ENCODE peak calls at places on chromosomes 7 and 10, in four cellular contexts. One of them, this sample, is unnamed.

GRCh38 chr7:151838861-151839381 is 38.0 kb downstream of the PRKAG2 start:
- DNase-seq in K562: no peak
- DNase-seq in HepG2: no peak
- DNase-seq in SK-N-SH: no peak
- DNase-seq in this sample: no peak

GRCh38 chr10:6114758-6115410 is 26.1 kb downstream of the RBM17 start:
- DNase-seq in K562: no peak
- DNase-seq in HepG2: no peak
- DNase-seq in SK-N-SH: no peak
- DNase-seq in this sample: no peak

GRCh38 chr7:87543623-87544022 is 57.1 kb downstream of the ABCB1 start:
- DNase-seq in K562: no peak
- DNase-seq in HepG2: no peak
- DNase-seq in SK-N-SH: no peak
- DNase-seq in this sample: no peak

GRCh38 chr7:139994356-139994755 is 68.4 kb downstream of the PARP12 start:
- DNase-seq in K562: no peak
- DNase-seq in HepG2: no peak
- DNase-seq in SK-N-SH: no peak
- DNase-seq in this sample: no peak

GRCh38 chr7:108824840-108825540 is 255.3 kb downstream of the DNAJB9 start:
- DNase-seq in K562: no peak
- DNase-seq in HepG2: no peak
- DNase-seq in SK-N-SH: no peak
- DNase-seq in this sample: peak; percentile 26

GRCh38 chr10:85420501-85421191 is 945.9 kb downstream of the GRID1 start:
- DNase-seq in K562: no peak
- DNase-seq in HepG2: no peak
- DNase-seq in SK-N-SH: no peak
- DNase-seq in this sample: no peak

GRCh38 chr7:131625817-131626372 is 69.5 kb upstream of the PODXL start:
- DNase-seq in K562: no peak
- DNase-seq in HepG2: no peak
- DNase-seq in SK-N-SH: peak; percentile 56
- DNase-seq in this sample: peak; percentile 6

GRCh38 chr7:130733866-130734524 is at the start of gene KLF14:
- DNase-seq in K562: peak; percentile 79
- DNase-seq in HepG2: no peak
- DNase-seq in SK-N-SH: peak; percentile 88
- DNase-seq in this sample: peak; percentile 10

GRCh38 chr10:87623191-87623590 is 36.5 kb upstream of the PAPSS2 start:
- DNase-seq in K562: no peak
- DNase-seq in HepG2: no peak
- DNase-seq in SK-N-SH: no peak
- DNase-seq in this sample: no peak

GRCh38 chr7:87833130-87833529 is 43.0 kb downstream of the SLC25A40 start:
- DNase-seq in K562: no peak
- DNase-seq in HepG2: no peak
- DNase-seq in SK-N-SH: no peak
- DNase-seq in this sample: no peak

GRCh38 chr7:155680864-155681263 is 36.4 kb downstream of the RBM33 start:
- DNase-seq in K562: no peak
- DNase-seq in HepG2: no peak
- DNase-seq in SK-N-SH: no peak
- DNase-seq in this sample: no peak

GRCh38 chr10:97428572-97428981 is 2.6 kb downstream of the PGAM1 start:
- DNase-seq in K562: no peak
- DNase-seq in HepG2: no peak
- DNase-seq in SK-N-SH: no peak
- DNase-seq in this sample: no peak

GRCh38 chr10:8588135-8588534 is 533.6 kb downstream of the GATA3 start:
- DNase-seq in K562: no peak
- DNase-seq in HepG2: no peak
- DNase-seq in SK-N-SH: no peak
- DNase-seq in this sample: no peak

GRCh38 chr7:122803323-122803722 is 82.9 kb downstream of the CADPS2 start:
- DNase-seq in K562: no peak
- DNase-seq in HepG2: peak; percentile 36
- DNase-seq in SK-N-SH: no peak
- DNase-seq in this sample: peak; percentile 10

GRCh38 chr7:84294391-84294790 is 99.8 kb upstream of the SEMA3A start:
- DNase-seq in K562: no peak
- DNase-seq in HepG2: no peak
- DNase-seq in SK-N-SH: no peak
- DNase-seq in this sample: no peak

GRCh38 chr10:124474502-124475070 is 13.0 kb downstream of the LHPP start:
- DNase-seq in K562: no peak
- DNase-seq in HepG2: no peak
- DNase-seq in SK-N-SH: no peak
- DNase-seq in this sample: no peak

GRCh38 chr7:66281678-66282593 is 76.8 kb downstream of the TPST1 start:
- DNase-seq in K562: peak; percentile 25
- DNase-seq in HepG2: peak; percentile 6
- DNase-seq in SK-N-SH: no peak
- DNase-seq in this sample: peak; percentile 13

GRCh38 chr10:111316607-111317006 is 239.8 kb downstream of the ADRA2A start:
- DNase-seq in K562: no peak
- DNase-seq in HepG2: no peak
- DNase-seq in SK-N-SH: no peak
- DNase-seq in this sample: no peak

DNA sequence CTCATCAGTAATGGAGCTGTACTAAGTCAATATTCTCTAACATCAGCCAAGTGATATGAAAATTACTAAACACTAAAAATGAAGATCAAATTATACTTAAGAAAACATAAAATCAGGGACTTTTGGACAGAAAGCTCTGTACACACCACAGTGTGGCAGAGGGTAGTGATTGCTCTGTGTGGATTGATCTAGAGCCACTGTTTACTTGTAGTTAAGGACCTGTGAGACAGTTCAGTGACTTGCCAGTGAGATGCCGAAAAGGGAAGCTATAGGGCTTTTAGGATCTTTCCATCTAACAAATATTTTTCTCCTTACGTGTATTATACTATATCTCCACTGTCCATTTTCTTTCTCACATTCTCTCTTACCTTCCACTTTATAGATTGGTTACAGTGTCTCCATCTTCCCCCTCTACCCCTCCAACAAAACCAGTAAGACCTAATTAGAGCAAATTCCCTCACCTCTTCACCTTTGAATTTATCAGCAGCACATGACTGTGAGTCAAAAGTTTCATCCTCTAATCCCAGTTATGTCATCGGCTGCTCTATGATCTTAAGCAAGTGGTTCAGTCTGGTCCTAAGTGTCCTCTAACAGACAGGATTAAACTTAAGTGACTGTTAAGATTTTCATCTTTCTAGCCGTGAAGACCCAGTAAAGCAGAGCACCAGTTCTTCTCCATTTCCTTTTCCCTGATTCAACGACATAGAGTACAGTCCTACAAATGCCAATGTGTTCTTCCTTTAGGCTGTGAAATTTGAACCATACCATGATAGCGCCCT is 6.9 kb downstream of the PIK3CG start:
- DNase-seq in K562: no peak
- DNase-seq in HepG2: no peak
- DNase-seq in SK-N-SH: no peak
- DNase-seq in this sample: no peak
- TF ChIP-seq ELF1 in K562: no peak
- TF ChIP-seq ELF1 in HepG2: no peak
- TF ChIP-seq ELF1 in SK-N-SH: no peak
- TF ChIP-seq ELF1 in this sample: no peak

GRCh38 chr10:107280293-107280692 is 115.8 kb upstream of the SORCS1 start:
- DNase-seq in K562: no peak
- DNase-seq in HepG2: no peak
- DNase-seq in SK-N-SH: no peak
- DNase-seq in this sample: no peak
- TF ChIP-seq ELF1 in K562: no peak
- TF ChIP-seq ELF1 in HepG2: no peak
- TF ChIP-seq ELF1 in SK-N-SH: no peak
- TF ChIP-seq ELF1 in this sample: no peak

DNA sequence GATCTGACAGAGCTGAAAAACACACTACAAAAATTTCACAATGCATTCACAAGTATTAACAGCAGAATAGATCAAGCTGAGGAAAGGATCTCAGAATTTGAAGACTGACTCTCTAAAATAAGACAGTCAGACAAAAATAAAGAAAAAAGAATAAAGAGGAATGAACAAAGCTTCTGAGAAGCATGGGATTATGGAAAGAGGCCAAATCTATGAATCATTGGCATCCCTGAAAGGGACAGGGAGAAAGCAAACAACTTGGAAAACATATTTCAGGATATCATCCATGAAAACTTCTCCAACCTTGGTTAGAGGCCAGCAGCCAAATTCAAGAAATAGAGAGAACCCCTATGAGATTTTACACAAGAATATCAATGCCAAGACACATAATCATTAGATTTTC is 804.8 kb upstream of the IGFBP3 start:
- DNase-seq in K562: no peak
- DNase-seq in HepG2: no peak
- DNase-seq in SK-N-SH: no peak
- DNase-seq in this sample: no peak
- TF ChIP-seq ELF1 in K562: no peak
- TF ChIP-seq ELF1 in HepG2: no peak
- TF ChIP-seq ELF1 in SK-N-SH: no peak
- TF ChIP-seq ELF1 in this sample: no peak

GRCh38 chr10:11292576-11293302 is 275.1 kb downstream of the CELF2 start:
- DNase-seq in K562: no peak
- DNase-seq in HepG2: no peak
- DNase-seq in SK-N-SH: no peak
- DNase-seq in this sample: no peak
- TF ChIP-seq ELF1 in K562: no peak
- TF ChIP-seq ELF1 in HepG2: no peak
- TF ChIP-seq ELF1 in SK-N-SH: no peak
- TF ChIP-seq ELF1 in this sample: no peak

DNA sequence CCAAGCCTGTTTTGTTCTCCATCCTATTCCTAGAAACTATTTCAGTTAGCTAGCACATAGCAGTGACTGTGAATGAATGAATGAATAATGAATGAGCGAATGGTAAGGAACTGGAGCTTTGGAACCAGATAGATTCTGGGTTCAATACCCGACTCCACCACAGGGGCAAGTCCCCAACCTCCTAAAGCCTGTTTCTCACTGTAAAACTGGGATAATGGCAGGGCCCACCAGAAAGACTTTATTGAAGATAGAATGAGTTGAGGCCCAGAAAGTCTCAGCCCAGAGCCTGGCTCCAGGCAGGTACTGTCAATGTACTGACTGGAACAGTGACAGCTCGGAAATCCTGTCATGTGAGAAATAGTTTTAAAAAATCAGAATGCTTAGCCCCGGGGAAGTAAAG is 1.1 kb upstream of the CDH23 start:
- DNase-seq in K562: peak; percentile 55
- DNase-seq in HepG2: no peak
- DNase-seq in SK-N-SH: peak; percentile 49
- DNase-seq in this sample: no peak
- TF ChIP-seq ELF1 in K562: no peak
- TF ChIP-seq ELF1 in HepG2: no peak
- TF ChIP-seq ELF1 in SK-N-SH: no peak
- TF ChIP-seq ELF1 in this sample: no peak

GRCh38 chr7:4190021-4190981 is 491.8 kb upstream of the FOXK1 start:
- DNase-seq in K562: no peak
- DNase-seq in HepG2: no peak
- DNase-seq in SK-N-SH: no peak
- DNase-seq in this sample: no peak
- TF ChIP-seq ELF1 in K562: no peak
- TF ChIP-seq ELF1 in HepG2: no peak
- TF ChIP-seq ELF1 in SK-N-SH: no peak
- TF ChIP-seq ELF1 in this sample: no peak

DNA sequence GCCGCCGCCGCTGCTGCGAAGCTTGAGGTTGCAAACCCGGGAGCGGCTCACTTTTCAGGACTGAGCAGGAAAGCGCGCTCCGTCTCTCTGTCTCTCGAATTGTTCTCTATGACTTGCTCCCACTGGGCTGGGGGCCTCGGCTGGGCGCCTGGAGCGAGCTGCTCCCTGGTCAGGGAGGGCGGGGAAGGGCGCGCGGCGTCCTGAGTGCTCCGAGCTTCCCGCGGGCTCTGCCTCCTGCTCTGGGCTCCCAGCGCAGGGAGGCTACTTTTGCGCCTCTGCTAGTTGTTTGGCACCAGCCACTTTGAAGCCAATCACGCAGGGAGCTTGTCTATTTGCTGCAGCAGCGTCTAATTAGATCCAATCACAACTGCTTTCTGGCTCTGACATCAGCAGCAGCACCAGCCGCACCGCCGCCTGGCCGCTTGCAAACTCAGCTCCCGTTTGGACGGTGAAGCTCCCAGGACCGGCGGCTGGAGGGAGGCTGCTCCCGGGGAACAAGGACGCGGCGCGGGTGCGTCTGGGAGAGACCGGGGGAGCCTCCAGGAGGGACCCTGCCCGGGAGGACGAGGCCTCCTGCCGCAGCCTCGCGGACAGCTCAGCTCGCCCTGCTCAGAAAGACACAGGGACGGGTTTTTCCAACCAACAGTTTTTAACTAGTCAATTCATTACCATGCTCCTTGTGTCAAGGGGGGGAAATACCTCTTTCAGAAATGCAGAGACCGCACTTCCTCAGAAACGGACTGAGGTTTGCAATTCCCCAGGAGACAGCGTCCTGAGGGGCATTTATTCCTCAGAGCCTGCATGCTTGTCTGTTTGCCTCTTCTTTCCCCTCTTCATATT is at the start of gene ADARB2:
- DNase-seq in K562: no peak
- DNase-seq in HepG2: no peak
- DNase-seq in SK-N-SH: peak; percentile 89
- DNase-seq in this sample: no peak
- TF ChIP-seq ELF1 in K562: no peak
- TF ChIP-seq ELF1 in HepG2: no peak
- TF ChIP-seq ELF1 in SK-N-SH: no peak
- TF ChIP-seq ELF1 in this sample: no peak

DNA sequence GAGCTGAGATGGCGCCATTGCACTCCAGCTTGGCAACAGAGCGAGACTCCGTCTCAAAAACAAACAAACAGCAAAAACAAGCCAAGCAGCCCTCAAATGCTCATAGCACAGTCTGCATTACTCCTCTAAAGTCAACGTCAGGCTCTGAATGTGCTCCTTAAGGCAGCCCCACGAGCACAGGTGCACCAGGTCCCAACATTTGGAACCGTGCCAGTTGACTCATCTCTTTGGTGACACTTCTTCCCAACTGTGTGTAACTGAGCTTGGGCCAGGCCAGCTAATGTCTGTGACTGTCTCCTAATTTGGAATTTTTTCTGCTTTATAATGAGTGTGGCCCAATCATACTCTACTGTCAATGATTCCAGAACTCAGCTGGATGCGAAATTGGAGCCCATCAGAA is 66.3 kb upstream of the EFCAB10 start:
- DNase-seq in K562: no peak
- DNase-seq in HepG2: no peak
- DNase-seq in SK-N-SH: no peak
- DNase-seq in this sample: peak; percentile 24
- TF ChIP-seq ELF1 in K562: no peak
- TF ChIP-seq ELF1 in HepG2: no peak
- TF ChIP-seq ELF1 in SK-N-SH: no peak
- TF ChIP-seq ELF1 in this sample: no peak